ENCODE peak calls at places on chromosomes 5 and 9, in five cellular contexts. N is progenitor cell of endocrine pancreas, T is NCI-H82, D is HTR-8/SVneo, H is psoas muscle. V is an unnamed sample.

GRCh38 chr5:151755383-151755782 is 3.0 kb downstream of the ATOX1 start:
- DNase-seq in N (no peak), T (no peak), D (no peak), H (no peak), V (no peak)

GRCh38 chr5:14871084-14871572 is 450 bp downstream of the ANKH start:
- DNase-seq in N (peak), T (peak), D (peak), H (peak), V (peak)

GRCh38 chr5:89255845-89256463 is 373.0 kb upstream of the MEF2C start:
- DNase-seq in N (no peak), T (peak), D (no peak), H (no peak), V (no peak)

GRCh38 chr5:5050797-5051196 is 89.3 kb upstream of the ADAMTS16 start:
- DNase-seq in N (no peak), T (no peak), D (no peak), H (no peak), V (no peak)

GRCh38 chr9:125634040-125634717 is 72.8 kb downstream of the MAPKAP1 start:
- DNase-seq in N (no peak), T (no peak), D (no peak), H (no peak), V (no peak)

GRCh38 chr9:126147620-126148522 is 178.8 kb upstream of the MVB12B start:
- DNase-seq in N (peak), T (no peak), D (no peak), H (no peak), V (no peak)

GRCh38 chr5:180353963-180354574 is 933 bp upstream of the GFPT2 start:
- DNase-seq in N (no peak), T (no peak), D (no peak), H (no peak), V (no peak)

GRCh38 chr5:104088876-104089778 is 526.5 kb upstream of the NUDT12 start:
- DNase-seq in N (no peak), T (no peak), D (no peak), H (no peak), V (no peak)

GRCh38 chr5:159402328-159402727 is 72.0 kb upstream of the IL12B start:
- DNase-seq in N (no peak), T (peak), D (no peak), H (no peak), V (no peak)

GRCh38 chr5:142958933-142959682 is 188.9 kb downstream of the ARHGAP26 start:
- DNase-seq in N (no peak), T (peak), D (no peak), H (no peak), V (no peak)

GRCh38 chr9:100091650-100092049 is 7.2 kb downstream of the ERP44 start:
- DNase-seq in N (no peak), T (no peak), D (no peak), H (no peak), V (no peak)

GRCh38 chr9:85114799-85115198 is 445.3 kb downstream of the NTRK2 start:
- DNase-seq in N (no peak), T (no peak), D (no peak), H (no peak), V (peak)

GRCh38 chr5:134511796-134512660 is 13.4 kb upstream of the JADE2 start:
- DNase-seq in N (no peak), T (peak), D (no peak), H (peak), V (no peak)

GRCh38 chr9:85729882-85730281 is 11.9 kb downstream of the AGTPBP1 start:
- DNase-seq in N (no peak), T (peak), D (no peak), H (no peak), V (no peak)

GRCh38 chr5:114055318-114055788 is 306.5 kb upstream of the KCNN2 start:
- DNase-seq in N (peak), T (peak), D (peak), H (peak), V (no peak)

GRCh38 chr5:57884346-57885102 is 401.9 kb upstream of the ACTBL2 start:
- DNase-seq in N (no peak), T (no peak), D (no peak), H (no peak), V (no peak)

GRCh38 chr9:92990461-92990860 is 43.1 kb downstream of the FGD3 start:
- DNase-seq in N (no peak), T (no peak), D (no peak), H (no peak), V (no peak)